ENCODE peak calls at places on chromosomes 13 and 19, in seven cellular contexts. One of them, this sample, is unnamed.

GRCh38 chr13:31904941-31905824 is 126.4 kb upstream of the FRY start:
- DNase-seq in activated CD4-positive, alpha-beta T cell treated with anti-CD3 and anti-CD28 coated beads, Interleukin-2, amount 50 U/mL, for 1 hour: no peak
- DNase-seq in uterus: no peak
- DNase-seq in dorsolateral prefrontal cortex: no peak
- DNase-seq in stimulated activated CD4-positive, alpha-beta T cell treated with anti-CD3 and anti-CD28 coated beads, TNF-alpha, amount 100 ng/mL, for 1 hour: no peak
- DNase-seq in T1000: no peak
- DNase-seq in CD4-positive, CD25-positive, alpha-beta regulatory T cell: no peak
- DNase-seq in this sample: no peak

GRCh38 chr13:75399168-75399878 is 82.6 kb downstream of the TBC1D4 start:
- DNase-seq in activated CD4-positive, alpha-beta T cell treated with anti-CD3 and anti-CD28 coated beads, Interleukin-2, amount 50 U/mL, for 1 hour: no peak
- DNase-seq in uterus: no peak
- DNase-seq in dorsolateral prefrontal cortex: no peak
- DNase-seq in stimulated activated CD4-positive, alpha-beta T cell treated with anti-CD3 and anti-CD28 coated beads, TNF-alpha, amount 100 ng/mL, for 1 hour: no peak
- DNase-seq in T1000: no peak
- DNase-seq in CD4-positive, CD25-positive, alpha-beta regulatory T cell: no peak
- DNase-seq in this sample: no peak

GRCh38 chr13:106534844-106535551 is 464 bp downstream of the EFNB2 start:
- DNase-seq in activated CD4-positive, alpha-beta T cell treated with anti-CD3 and anti-CD28 coated beads, Interleukin-2, amount 50 U/mL, for 1 hour: peak
- DNase-seq in uterus: peak
- DNase-seq in dorsolateral prefrontal cortex: no peak
- DNase-seq in stimulated activated CD4-positive, alpha-beta T cell treated with anti-CD3 and anti-CD28 coated beads, TNF-alpha, amount 100 ng/mL, for 1 hour: no peak
- DNase-seq in T1000: no peak
- DNase-seq in CD4-positive, CD25-positive, alpha-beta regulatory T cell: peak
- DNase-seq in this sample: peak

GRCh38 chr19:18612772-18613588 is at the start of gene TMEM59L:
- DNase-seq in activated CD4-positive, alpha-beta T cell treated with anti-CD3 and anti-CD28 coated beads, Interleukin-2, amount 50 U/mL, for 1 hour: peak
- DNase-seq in uterus: no peak
- DNase-seq in dorsolateral prefrontal cortex: peak
- DNase-seq in stimulated activated CD4-positive, alpha-beta T cell treated with anti-CD3 and anti-CD28 coated beads, TNF-alpha, amount 100 ng/mL, for 1 hour: no peak
- DNase-seq in T1000: no peak
- DNase-seq in CD4-positive, CD25-positive, alpha-beta regulatory T cell: peak
- DNase-seq in this sample: no peak

GRCh38 chr13:72221276-72221962 is 354.4 kb upstream of the DACH1 start:
- DNase-seq in activated CD4-positive, alpha-beta T cell treated with anti-CD3 and anti-CD28 coated beads, Interleukin-2, amount 50 U/mL, for 1 hour: no peak
- DNase-seq in uterus: no peak
- DNase-seq in dorsolateral prefrontal cortex: no peak
- DNase-seq in stimulated activated CD4-positive, alpha-beta T cell treated with anti-CD3 and anti-CD28 coated beads, TNF-alpha, amount 100 ng/mL, for 1 hour: no peak
- DNase-seq in T1000: no peak
- DNase-seq in CD4-positive, CD25-positive, alpha-beta regulatory T cell: no peak
- DNase-seq in this sample: no peak

GRCh38 chr13:49814551-49815270 is 22.2 kb upstream of the KPNA3 start:
- DNase-seq in activated CD4-positive, alpha-beta T cell treated with anti-CD3 and anti-CD28 coated beads, Interleukin-2, amount 50 U/mL, for 1 hour: no peak
- DNase-seq in uterus: no peak
- DNase-seq in dorsolateral prefrontal cortex: no peak
- DNase-seq in stimulated activated CD4-positive, alpha-beta T cell treated with anti-CD3 and anti-CD28 coated beads, TNF-alpha, amount 100 ng/mL, for 1 hour: no peak
- DNase-seq in T1000: no peak
- DNase-seq in CD4-positive, CD25-positive, alpha-beta regulatory T cell: no peak
- DNase-seq in this sample: no peak

GRCh38 chr13:114282143-114282685 is 813 bp downstream of the UPF3A start:
- DNase-seq in activated CD4-positive, alpha-beta T cell treated with anti-CD3 and anti-CD28 coated beads, Interleukin-2, amount 50 U/mL, for 1 hour: peak
- DNase-seq in uterus: peak
- DNase-seq in dorsolateral prefrontal cortex: no peak
- DNase-seq in stimulated activated CD4-positive, alpha-beta T cell treated with anti-CD3 and anti-CD28 coated beads, TNF-alpha, amount 100 ng/mL, for 1 hour: peak
- DNase-seq in T1000: peak
- DNase-seq in CD4-positive, CD25-positive, alpha-beta regulatory T cell: no peak
- DNase-seq in this sample: no peak

GRCh38 chr13:110702591-110703526 is 3.1 kb downstream of the CARS2 start:
- DNase-seq in activated CD4-positive, alpha-beta T cell treated with anti-CD3 and anti-CD28 coated beads, Interleukin-2, amount 50 U/mL, for 1 hour: no peak
- DNase-seq in uterus: no peak
- DNase-seq in dorsolateral prefrontal cortex: no peak
- DNase-seq in stimulated activated CD4-positive, alpha-beta T cell treated with anti-CD3 and anti-CD28 coated beads, TNF-alpha, amount 100 ng/mL, for 1 hour: no peak
- DNase-seq in T1000: no peak
- DNase-seq in CD4-positive, CD25-positive, alpha-beta regulatory T cell: no peak
- DNase-seq in this sample: no peak

GRCh38 chr19:7833225-7834156 is 3.5 kb downstream of the EVI5L start:
- DNase-seq in activated CD4-positive, alpha-beta T cell treated with anti-CD3 and anti-CD28 coated beads, Interleukin-2, amount 50 U/mL, for 1 hour: no peak
- DNase-seq in uterus: no peak
- DNase-seq in dorsolateral prefrontal cortex: peak
- DNase-seq in stimulated activated CD4-positive, alpha-beta T cell treated with anti-CD3 and anti-CD28 coated beads, TNF-alpha, amount 100 ng/mL, for 1 hour: no peak
- DNase-seq in T1000: peak
- DNase-seq in CD4-positive, CD25-positive, alpha-beta regulatory T cell: no peak
- DNase-seq in this sample: no peak

GRCh38 chr13:95067303-95067702 is 233.9 kb downstream of the ABCC4 start:
- DNase-seq in activated CD4-positive, alpha-beta T cell treated with anti-CD3 and anti-CD28 coated beads, Interleukin-2, amount 50 U/mL, for 1 hour: no peak
- DNase-seq in uterus: no peak
- DNase-seq in dorsolateral prefrontal cortex: no peak
- DNase-seq in stimulated activated CD4-positive, alpha-beta T cell treated with anti-CD3 and anti-CD28 coated beads, TNF-alpha, amount 100 ng/mL, for 1 hour: no peak
- DNase-seq in T1000: no peak
- DNase-seq in CD4-positive, CD25-positive, alpha-beta regulatory T cell: no peak
- DNase-seq in this sample: no peak

GRCh38 chr19:49414256-49414655 is 9.0 kb downstream of the PTH2 start:
- DNase-seq in activated CD4-positive, alpha-beta T cell treated with anti-CD3 and anti-CD28 coated beads, Interleukin-2, amount 50 U/mL, for 1 hour: no peak
- DNase-seq in uterus: no peak
- DNase-seq in dorsolateral prefrontal cortex: no peak
- DNase-seq in stimulated activated CD4-positive, alpha-beta T cell treated with anti-CD3 and anti-CD28 coated beads, TNF-alpha, amount 100 ng/mL, for 1 hour: no peak
- DNase-seq in T1000: no peak
- DNase-seq in CD4-positive, CD25-positive, alpha-beta regulatory T cell: no peak
- DNase-seq in this sample: no peak

GRCh38 chr13:29918845-29919244 is 68.4 kb upstream of the UBL3 start:
- DNase-seq in activated CD4-positive, alpha-beta T cell treated with anti-CD3 and anti-CD28 coated beads, Interleukin-2, amount 50 U/mL, for 1 hour: no peak
- DNase-seq in uterus: no peak
- DNase-seq in dorsolateral prefrontal cortex: no peak
- DNase-seq in stimulated activated CD4-positive, alpha-beta T cell treated with anti-CD3 and anti-CD28 coated beads, TNF-alpha, amount 100 ng/mL, for 1 hour: no peak
- DNase-seq in T1000: peak
- DNase-seq in CD4-positive, CD25-positive, alpha-beta regulatory T cell: no peak
- DNase-seq in this sample: no peak

GRCh38 chr19:6740589-6741348 is 1.3 kb downstream of the TRIP10 start:
- DNase-seq in activated CD4-positive, alpha-beta T cell treated with anti-CD3 and anti-CD28 coated beads, Interleukin-2, amount 50 U/mL, for 1 hour: no peak
- DNase-seq in uterus: peak
- DNase-seq in dorsolateral prefrontal cortex: no peak
- DNase-seq in stimulated activated CD4-positive, alpha-beta T cell treated with anti-CD3 and anti-CD28 coated beads, TNF-alpha, amount 100 ng/mL, for 1 hour: no peak
- DNase-seq in T1000: peak
- DNase-seq in CD4-positive, CD25-positive, alpha-beta regulatory T cell: no peak
- DNase-seq in this sample: peak

GRCh38 chr13:32857689-32858088 is 158.5 kb upstream of the KL start:
- DNase-seq in activated CD4-positive, alpha-beta T cell treated with anti-CD3 and anti-CD28 coated beads, Interleukin-2, amount 50 U/mL, for 1 hour: no peak
- DNase-seq in uterus: no peak
- DNase-seq in dorsolateral prefrontal cortex: no peak
- DNase-seq in stimulated activated CD4-positive, alpha-beta T cell treated with anti-CD3 and anti-CD28 coated beads, TNF-alpha, amount 100 ng/mL, for 1 hour: no peak
- DNase-seq in T1000: no peak
- DNase-seq in CD4-positive, CD25-positive, alpha-beta regulatory T cell: no peak
- DNase-seq in this sample: no peak

GRCh38 chr13:51444922-51445321 is 7.9 kb downstream of the INTS6 start:
- DNase-seq in activated CD4-positive, alpha-beta T cell treated with anti-CD3 and anti-CD28 coated beads, Interleukin-2, amount 50 U/mL, for 1 hour: no peak
- DNase-seq in uterus: no peak
- DNase-seq in dorsolateral prefrontal cortex: no peak
- DNase-seq in stimulated activated CD4-positive, alpha-beta T cell treated with anti-CD3 and anti-CD28 coated beads, TNF-alpha, amount 100 ng/mL, for 1 hour: no peak
- DNase-seq in T1000: no peak
- DNase-seq in CD4-positive, CD25-positive, alpha-beta regulatory T cell: peak
- DNase-seq in this sample: no peak

GRCh38 chr19:1394252-1395193 is 6.8 kb downstream of the GAMT start:
- DNase-seq in activated CD4-positive, alpha-beta T cell treated with anti-CD3 and anti-CD28 coated beads, Interleukin-2, amount 50 U/mL, for 1 hour: no peak
- DNase-seq in uterus: no peak
- DNase-seq in dorsolateral prefrontal cortex: no peak
- DNase-seq in stimulated activated CD4-positive, alpha-beta T cell treated with anti-CD3 and anti-CD28 coated beads, TNF-alpha, amount 100 ng/mL, for 1 hour: no peak
- DNase-seq in T1000: no peak
- DNase-seq in CD4-positive, CD25-positive, alpha-beta regulatory T cell: no peak
- DNase-seq in this sample: no peak

GRCh38 chr13:73661687-73662425 is 472.3 kb downstream of the KLF12 start:
- DNase-seq in activated CD4-positive, alpha-beta T cell treated with anti-CD3 and anti-CD28 coated beads, Interleukin-2, amount 50 U/mL, for 1 hour: no peak
- DNase-seq in uterus: no peak
- DNase-seq in dorsolateral prefrontal cortex: no peak
- DNase-seq in stimulated activated CD4-positive, alpha-beta T cell treated with anti-CD3 and anti-CD28 coated beads, TNF-alpha, amount 100 ng/mL, for 1 hour: no peak
- DNase-seq in T1000: no peak
- DNase-seq in CD4-positive, CD25-positive, alpha-beta regulatory T cell: no peak
- DNase-seq in this sample: no peak

This sample was measured in stimulated activated naive CD8-positive, alpha-beta T cell treated with anti-CD3 and anti-CD28 coated beads, Interleukin-15, amount 100 ng/mL, for 72 hours.